ENCODE peak calls at places on chromosome 1, in ten cellular contexts. Y, J, N, E, A, I, V, G, F and S are unnamed samples.

GRCh38 chr1:84960371-84960770 is 36.5 kb downstream of the MCOLN2 start:
- DNase-seq in I (peak), J (no peak), Y (no peak), A (no peak), G (no peak), F (no peak), V (no peak), E (no peak), N (no peak), S (no peak)

GRCh38 chr1:215845224-215845902 is 278.3 kb downstream of the KCTD3 start:
- DNase-seq in Y (no peak), E (no peak), A (no peak), N (no peak), F (no peak), I (peak), V (no peak), G (no peak), J (no peak), S (no peak)

GRCh38 chr1:167484726-167485125 is 33.6 kb downstream of the CD247 start:
- DNase-seq in F (no peak), G (no peak), V (no peak), A (no peak), J (no peak), N (no peak), I (no peak), E (no peak), Y (no peak), S (no peak)

GRCh38 chr1:143584508-143584907 is 387.3 kb downstream of the FAM72C start:
- DNase-seq in E (no peak), I (no peak), G (no peak), Y (no peak), N (no peak), V (no peak), F (no peak), A (no peak), J (no peak), S (no peak)

GRCh38 chr1:24793762-24794161 is 48.5 kb downstream of the CLIC4 start:
- DNase-seq in A (no peak), G (no peak), Y (no peak), F (no peak), N (no peak), I (peak), E (no peak), J (no peak), V (no peak), S (no peak)

GRCh38 chr1:147772540-147772939 is 12.1 kb upstream of the GJA5 start:
- DNase-seq in E (no peak), G (no peak), V (no peak), Y (no peak), F (no peak), N (no peak), J (no peak), A (no peak), I (no peak), S (no peak)

GRCh38 chr1:229907884-229908633 is 159.0 kb upstream of the GALNT2 start:
- DNase-seq in N (no peak), G (no peak), F (no peak), V (no peak), I (no peak), J (no peak), E (no peak), Y (no peak), A (no peak), S (no peak)

GRCh38 chr1:78833491-78833890 is 173.0 kb downstream of the ADGRL4 start:
- DNase-seq in F (no peak), A (no peak), N (no peak), I (peak), G (no peak), J (no peak), Y (no peak), V (peak), E (no peak), S (no peak)

GRCh38 chr1:78722521-78722920 is 72.9 kb downstream of the IFI44 start:
- DNase-seq in V (no peak), G (no peak), F (no peak), I (no peak), N (no peak), Y (no peak), E (no peak), A (no peak), J (no peak), S (no peak)

GRCh38 chr1:19344372-19344810 is 32.3 kb downstream of the SLC66A1 start:
- DNase-seq in I (no peak), A (no peak), E (peak), Y (peak), V (no peak), F (peak), G (no peak), N (peak), J (peak), S (no peak)

GRCh38 chr1:180947901-180948311 is 35.2 kb downstream of the KIAA1614 start:
- DNase-seq in F (no peak), I (no peak), A (no peak), V (no peak), E (no peak), J (no peak), G (no peak), Y (no peak), N (no peak), S (no peak)

GRCh38 chr1:1020000-1020404 is at the start of gene AGRN:
- DNase-seq in I (no peak), J (peak), A (no peak), G (no peak), V (no peak), F (peak), N (no peak), E (no peak), Y (peak), S (no peak)

GRCh38 chr1:8267307-8267706 is 50.6 kb upstream of the SLC45A1 start:
- DNase-seq in F (no peak), J (no peak), Y (no peak), G (no peak), A (no peak), V (no peak), N (no peak), I (no peak), E (no peak), S (no peak)

GRCh38 chr1:5430911-5431310 is 561.3 kb downstream of the NPHP4 start:
- DNase-seq in E (no peak), I (no peak), J (no peak), A (no peak), F (no peak), Y (no peak), G (no peak), V (no peak), N (no peak), S (no peak)

GRCh38 chr1:2627746-2628145 is 5.1 kb downstream of the MMEL1 start:
- DNase-seq in V (no peak), G (no peak), E (no peak), I (no peak), Y (no peak), N (no peak), A (no peak), J (no peak), F (no peak), S (no peak)

GRCh38 chr1:20569523-20570098 is 17.2 kb downstream of the FAM43B start:
- DNase-seq in I (no peak), E (no peak), N (no peak), G (no peak), J (no peak), F (no peak), A (no peak), V (no peak), Y (no peak), S (no peak)

GRCh38 chr1:174794861-174795260 is 204.9 kb upstream of the CACYBP start:
- DNase-seq in I (no peak), G (no peak), Y (no peak), E (no peak), N (no peak), F (no peak), A (no peak), V (no peak), J (no peak), S (no peak)

GRCh38 chr1:116286541-116286971 is 86.5 kb upstream of the ATP1A1 start:
- DNase-seq in V (peak), Y (no peak), J (no peak), N (no peak), E (no peak), G (no peak), F (no peak), I (no peak), A (no peak), S (no peak)

GRCh38 chr1:151251656-151252470 is 2.7 kb upstream of the PSMD4 start:
- DNase-seq in G (peak), I (peak), E (peak), A (no peak), J (peak), N (peak), F (peak), V (peak), Y (no peak), S (no peak)

GRCh38 chr1:220887868-220888664 is 8.8 kb downstream of the HLX start:
- DNase-seq in G (no peak), N (no peak), E (no peak), J (no peak), F (no peak), V (no peak), A (no peak), Y (no peak), I (no peak), S (no peak)

GRCh38 chr1:213110349-213111300 is 59.6 kb downstream of the RPS6KC1 start:
- DNase-seq in N (no peak), J (no peak), A (no peak), Y (no peak), I (no peak), E (no peak), V (no peak), F (no peak), G (no peak), S (no peak)

GRCh38 chr1:214658785-214659184 is 55.8 kb downstream of the CENPF start:
- DNase-seq in J (no peak), G (no peak), F (no peak), E (no peak), N (no peak), A (no peak), V (no peak), Y (no peak), I (no peak), S (no peak)

GRCh38 chr1:110196917-110197782 is 13.0 kb upstream of the KCNC4 start:
- DNase-seq in J (no peak), F (no peak), A (no peak), Y (no peak), E (peak), V (peak), I (no peak), G (no peak), N (peak), S (no peak)

GRCh38 chr1:192474080-192474683 is 101.4 kb upstream of the RGS1 start:
- DNase-seq in E (no peak), N (peak), V (no peak), F (no peak), G (no peak), Y (no peak), I (no peak), J (peak), A (no peak), S (no peak)

GRCh38 chr1:20343149-20343936 is 52.7 kb downstream of the VWA5B1 start:
- DNase-seq in E (no peak), Y (no peak), F (no peak), G (no peak), I (no peak), V (no peak), A (no peak), J (no peak), N (no peak), S (no peak)

GRCh38 chr1:56617141-56617540 is 28.0 kb upstream of the PRKAA2 start:
- DNase-seq in F (no peak), V (peak), N (no peak), A (no peak), J (no peak), Y (no peak), G (no peak), I (no peak), E (no peak), S (no peak)

GRCh38 chr1:166080965-166081870 is 85.6 kb downstream of the FAM78B start:
- DNase-seq in J (no peak), F (no peak), N (no peak), E (no peak), Y (no peak), G (no peak), A (peak), V (no peak), I (no peak), S (peak)

GRCh38 chr1:78520216-78520615 is 29.4 kb downstream of the PTGFR start:
- DNase-seq in A (no peak), Y (no peak), V (no peak), E (no peak), J (no peak), F (no peak), I (no peak), N (no peak), G (no peak), S (no peak)